ENCODE peak calls at places on chromosomes 4 and X, in four cellular contexts. C, M, B and R are unnamed samples.
A peak's percentile ranks its signal among the peaks of the same experiment; 100 is the strongest.

GRCh38 chr4:165894159-165894558 is 21.1 kb downstream of the TLL1 start:
- DNase-seq in C (no peak), M (no peak), B (no peak), R (no peak)

GRCh38 chr4:121411151-121411744 is 30.4 kb upstream of the QRFPR start:
- DNase-seq in C (no peak), M (no peak), B (no peak), R (no peak)

GRCh38 chr4:151671541-151672059 is 89.2 kb downstream of the GATB start:
- DNase-seq in C (no peak), M (no peak), B (no peak), R (no peak)

GRCh38 chr4:105994061-105994460 is 98.8 kb downstream of the NPNT start:
- DNase-seq in C (no peak), M (no peak), B (no peak), R (no peak)

GRCh38 chr4:67020079-67020807 is 525.1 kb downstream of the CENPC start:
- DNase-seq in C (peak; percentile 3), M (no peak), B (no peak), R (no peak)

GRCh38 chrX:9293051-9293496 is 171.8 kb upstream of the TBL1X start:
- DNase-seq in C (no peak), M (no peak), B (no peak), R (no peak)

GRCh38 chr4:26806331-26806730 is 54.3 kb upstream of the STIM2 start:
- DNase-seq in C (no peak), M (no peak), B (no peak), R (no peak)

GRCh38 chr4:992297-993110 is 700 bp downstream of the SLC26A1 start:
- DNase-seq in C (no peak), M (no peak), B (no peak), R (no peak)

GRCh38 chr4:108301583-108302256 is 133.0 kb upstream of the LEF1 start:
- DNase-seq in C (no peak), M (no peak), B (no peak), R (no peak)

GRCh38 chrX:119758682-119759332 is 419 bp downstream of the SOWAHD start:
- DNase-seq in C (peak; percentile 40), M (no peak), B (no peak), R (no peak)

GRCh38 chr4:21845663-21846062 is 102.9 kb downstream of the KCNIP4 start:
- DNase-seq in C (no peak), M (no peak), B (peak; percentile 1), R (no peak)

GRCh38 chr4:22170353-22170752 is 221.8 kb upstream of the KCNIP4 start:
- DNase-seq in C (no peak), M (no peak), B (peak; percentile 79), R (no peak)

GRCh38 chrX:7024850-7025249 is 122.7 kb upstream of the STS start:
- DNase-seq in C (no peak), M (no peak), B (no peak), R (no peak)

GRCh38 chr4:25879991-25880641 is 17.3 kb upstream of the SEL1L3 start:
- DNase-seq in C (no peak), M (no peak), B (no peak), R (no peak)

GRCh38 chr4:125833-126232 is 1.5 kb downstream of the ZNF718 start:
- DNase-seq in C (peak; percentile 30), M (no peak), B (no peak), R (no peak)

GRCh38 chr4:150149381-150149780 is 71.1 kb downstream of the DCLK2 start:
- DNase-seq in C (no peak), M (no peak), B (peak; percentile 76), R (no peak)

GRCh38 chr4:139278450-139278849 is 1.6 kb downstream of the MGARP start:
- DNase-seq in C (no peak), M (no peak), B (no peak), R (no peak)

GRCh38 chr4:91057871-91058270 is 930.7 kb downstream of the CCSER1 start:
- DNase-seq in C (no peak), M (no peak), B (no peak), R (no peak)

GRCh38 chrX:9829308-9830267 is 43.4 kb downstream of the SHROOM2 start:
- DNase-seq in C (no peak), M (no peak), B (peak; percentile 16), R (no peak)

GRCh38 chr4:171817026-171817425 is 3.8 kb downstream of the GALNTL6 start:
- DNase-seq in C (no peak), M (no peak), B (no peak), R (no peak)

GRCh38 chr4:171812377-171813194 is 618 bp upstream of the GALNTL6 start:
- DNase-seq in C (peak; percentile 3), M (no peak), B (no peak), R (peak; percentile 68)

GRCh38 chr4:171813195-171813955 is at the start of gene GALNTL6:
- DNase-seq in C (peak; percentile 22), M (no peak), B (no peak), R (peak; percentile 68)

GRCh38 chr4:171809854-171810253 is 3.4 kb upstream of the GALNTL6 start:
- DNase-seq in C (no peak), M (no peak), B (no peak), R (no peak)

GRCh38 chr4:171814545-171814944 is 1.3 kb downstream of the GALNTL6 start:
- DNase-seq in C (no peak), M (no peak), B (no peak), R (no peak)
- TF ChIP-seq CTCF in C (no peak), M (no peak), B (no peak), R (no peak)

DNA sequence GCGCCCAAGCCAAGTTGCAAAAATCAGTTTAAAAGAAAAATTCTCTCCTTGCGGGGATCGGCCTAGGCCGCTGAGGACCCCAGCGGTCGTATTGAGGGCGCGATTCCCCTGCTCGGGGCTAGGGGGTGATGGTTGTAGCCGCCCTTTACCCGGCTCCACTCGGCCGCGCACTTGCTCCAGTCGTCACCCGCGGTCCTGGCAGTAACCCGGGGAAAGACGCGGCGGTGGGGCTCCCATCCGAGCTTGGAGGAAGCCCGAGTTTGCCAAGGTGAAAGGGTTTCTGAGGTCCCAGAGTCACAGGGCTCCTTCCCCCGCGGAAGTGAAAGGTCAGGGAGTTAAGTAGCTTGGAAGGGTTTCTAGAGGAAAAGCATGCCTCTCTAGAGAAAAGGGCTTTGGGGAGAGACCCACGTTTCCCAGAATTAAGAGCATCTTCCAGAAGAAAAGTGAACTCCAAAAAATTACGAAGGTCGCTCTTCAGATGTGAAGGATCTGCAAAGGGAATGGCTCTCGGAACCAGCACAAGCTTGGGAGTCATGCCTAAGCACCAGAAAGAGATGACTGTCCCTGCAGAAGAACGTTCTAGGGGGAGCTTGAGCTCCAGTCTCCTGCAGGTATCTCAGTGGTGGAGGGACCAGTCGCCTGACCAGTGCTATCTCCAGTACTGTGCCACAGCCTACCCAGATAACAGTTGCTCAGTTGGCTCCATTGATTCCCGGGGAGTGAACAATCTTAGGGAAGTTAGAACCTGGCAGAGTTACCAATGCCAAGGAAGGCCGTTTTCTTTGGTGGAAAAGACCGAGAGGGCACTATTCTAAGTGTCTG is 873 bp downstream of the LAP3 start:
- DNase-seq in C (no peak), M (peak; percentile 16), B (no peak), R (no peak)
- TF ChIP-seq CTCF in C (no peak), M (no peak), B (no peak), R (peak; percentile 47)

DNA sequence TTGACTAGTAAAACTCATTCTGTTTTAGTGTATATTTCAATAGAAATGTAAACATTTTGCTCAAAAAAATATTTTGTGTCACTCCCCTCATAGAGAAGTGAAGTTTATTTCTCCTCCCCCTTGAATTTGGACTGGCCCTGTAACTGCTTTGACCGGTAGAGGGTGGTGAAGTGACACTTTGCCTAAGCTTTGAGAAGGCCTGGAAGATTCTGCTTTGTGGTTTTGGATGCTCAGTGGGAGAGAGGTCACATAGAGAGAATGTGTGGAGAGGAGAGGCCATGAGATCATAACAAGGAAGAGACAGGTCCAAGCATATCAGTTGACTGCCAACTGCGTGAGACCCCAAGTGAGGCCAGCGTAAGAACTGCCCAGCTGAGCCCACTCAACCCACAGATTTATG is 19.1 kb upstream of the ARX start:
- DNase-seq in C (no peak), M (no peak), B (no peak), R (no peak)
- TF ChIP-seq CTCF in C (peak; percentile 31), M (no peak), B (no peak), R (no peak)

DNA sequence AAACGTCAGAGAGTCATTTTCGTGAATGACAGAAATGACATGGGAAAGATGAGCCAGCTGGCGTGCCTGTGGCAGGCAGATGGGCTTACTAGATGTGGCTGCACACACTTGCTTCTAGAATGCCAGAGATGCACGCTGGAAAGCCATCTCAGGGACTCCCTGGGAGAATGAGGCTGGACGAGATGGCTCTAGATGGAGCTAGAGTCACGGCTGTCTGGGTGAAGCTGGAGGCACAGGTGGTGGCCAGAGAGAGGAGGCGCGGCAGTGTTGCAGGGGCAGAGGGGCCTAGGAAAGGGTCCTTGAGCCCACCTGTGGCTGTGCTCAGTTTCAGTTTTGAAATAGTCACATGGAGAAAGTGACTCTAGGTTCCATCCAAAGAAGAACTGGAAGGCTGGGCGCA is 26.0 kb downstream of the TKTL1 start:
- DNase-seq in C (no peak), M (no peak), B (no peak), R (no peak)
- TF ChIP-seq CTCF in C (no peak), M (no peak), B (peak; percentile 13), R (no peak)

GRCh38 chr4:89162486-89162885 is 51.2 kb downstream of the TIGD2 start:
- DNase-seq in C (no peak), M (no peak), B (no peak), R (no peak)
- TF ChIP-seq CTCF in C (no peak), M (no peak), B (no peak), R (no peak)

GRCh38 chr4:24793219-24794005 is 2.0 kb upstream of the SOD3 start:
- DNase-seq in C (no peak), M (no peak), B (no peak), R (no peak)
- TF ChIP-seq CTCF in C (peak; percentile 29), M (no peak), B (peak; percentile 31), R (peak; percentile 50)

DNA sequence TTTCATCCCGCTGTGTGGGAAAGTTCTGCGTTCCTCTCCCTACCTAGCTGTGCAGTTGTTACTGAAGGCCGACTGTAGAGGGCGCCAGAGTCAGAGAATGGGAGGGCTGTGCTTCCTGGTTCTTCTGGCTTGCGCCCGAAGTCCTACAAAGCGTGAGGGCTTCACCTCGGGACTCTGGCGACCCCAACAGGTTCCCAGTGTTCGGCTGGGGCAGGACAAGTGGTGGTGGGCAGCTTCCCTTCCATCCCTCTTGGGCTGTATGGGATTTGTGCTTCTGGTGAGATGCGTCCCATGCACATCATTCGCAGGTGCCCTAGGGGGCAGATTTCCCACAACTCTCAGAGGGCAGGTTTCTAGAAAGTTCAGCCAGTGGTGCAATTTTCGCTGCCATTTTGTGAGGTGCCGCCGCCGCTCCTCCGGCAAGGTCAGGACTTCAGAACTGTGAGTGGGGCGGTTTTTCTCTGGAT is 27.3 kb downstream of the CT45A3 start:
- DNase-seq in C (peak; percentile 62), M (peak; percentile 26), B (no peak), R (no peak)
- TF ChIP-seq CTCF in C (peak; percentile 71), M (no peak), B (peak; percentile 63), R (peak; percentile 42)

GRCh38 chr4:146029147-146029546 is 90.5 kb upstream of the ZNF827 start:
- DNase-seq in C (no peak), M (no peak), B (peak; percentile 33), R (no peak)
- TF ChIP-seq CTCF in C (no peak), M (no peak), B (peak; percentile 38), R (no peak)

GRCh38 chr4:7705062-7705461 is 234.6 kb downstream of the AFAP1 start:
- DNase-seq in C (no peak), M (no peak), B (no peak), R (no peak)
- TF ChIP-seq CTCF in C (no peak), M (no peak), B (no peak), R (no peak)